ENCODE peak calls at places on chromosomes 3 and 15, in seven cellular contexts. A, I, Z, W, C, H and P are unnamed samples.

GRCh38 chr3:150106752-150107428 is 136.2 kb upstream of the PFN2 start:
- DNase-seq in H (peak), I (no peak), Z (no peak), W (peak), A (no peak), C (no peak), P (peak)

GRCh38 chr15:39365161-39365560 is 215.7 kb upstream of the THBS1 start:
- DNase-seq in H (no peak), A (no peak), C (no peak), W (no peak), I (no peak), Z (no peak), P (no peak)

GRCh38 chr3:53495091-53495517 is 693 bp downstream of the CACNA1D start:
- DNase-seq in H (no peak), I (no peak), A (no peak), W (no peak), C (no peak), Z (no peak), P (peak)

GRCh38 chr3:109731639-109732473 is 394.5 kb upstream of the DPPA4 start:
- DNase-seq in Z (peak), W (peak), A (no peak), H (peak), C (peak), I (peak), P (no peak)

GRCh38 chr3:43786102-43786952 is 95.6 kb downstream of the ABHD5 start:
- DNase-seq in C (peak), Z (no peak), I (no peak), H (no peak), W (no peak), A (no peak), P (peak)

GRCh38 chr3:149506540-149506939 is 32.0 kb downstream of the TM4SF4 start:
- DNase-seq in C (no peak), I (no peak), W (peak), A (no peak), Z (no peak), H (no peak), P (no peak)

GRCh38 chr3:133570139-133570936 is 3.1 kb upstream of the CDV3 start:
- DNase-seq in W (peak), Z (no peak), I (no peak), A (no peak), H (peak), C (no peak), P (no peak)

GRCh38 chr3:173583496-173583895 is 186.0 kb downstream of the NLGN1 start:
- DNase-seq in H (peak), W (no peak), C (no peak), A (no peak), Z (no peak), I (no peak), P (no peak)

GRCh38 chr3:55189359-55189801 is 261.5 kb upstream of the LRTM1 start:
- DNase-seq in C (no peak), I (no peak), Z (no peak), H (peak), A (no peak), W (no peak), P (no peak)

GRCh38 chr3:185820973-185821758 is 3.7 kb downstream of the IGF2BP2 start:
- DNase-seq in Z (no peak), I (no peak), W (peak), H (peak), A (no peak), C (no peak), P (no peak)

GRCh38 chr15:90683876-90684275 is 33.3 kb upstream of the BLM start:
- DNase-seq in Z (no peak), H (no peak), A (no peak), C (no peak), W (no peak), I (no peak), P (no peak)

GRCh38 chr15:70284438-70285214 is 186.9 kb upstream of the TLE3 start:
- DNase-seq in Z (no peak), A (peak), W (no peak), H (peak), I (no peak), C (peak), P (no peak)

GRCh38 chr3:120353463-120353862 is 4.3 kb upstream of the LRRC58 start:
- DNase-seq in H (no peak), Z (no peak), I (no peak), C (no peak), W (peak), A (no peak), P (no peak)